ENCODE peak calls at places on chromosomes 7 and 10, in nine cellular contexts. One of them, this sample, is unnamed.

GRCh38 chr7:24722386-24723177 is 34.7 kb downstream of the GSDME start:
- DNase-seq in HT1080: no peak
- DNase-seq in stimulated activated naive CD8-positive, alpha-beta T cell treated with anti-CD3 and anti-CD28 coated beads, Interleukin-15, Interleukin-2, amounts not matched to agents 100 U/mL and 50 U/mL, for 24 hours: no peak
- DNase-seq in AG09309: no peak
- DNase-seq in GM03348: peak
- DNase-seq in T47D: peak
- DNase-seq in anterior cingulate cortex: no peak
- DNase-seq in activated T-helper 9 cell treated with anti-CD3 and anti-CD28 coated beads, Interleukin-2, amount 50 U/mL, for 16 hours: no peak
- DNase-seq in IMR-90: no peak
- DNase-seq in this sample: no peak

GRCh38 chr10:6201511-6201975 is 1.2 kb upstream of the PFKFB3 start:
- DNase-seq in HT1080: no peak
- DNase-seq in stimulated activated naive CD8-positive, alpha-beta T cell treated with anti-CD3 and anti-CD28 coated beads, Interleukin-15, Interleukin-2, amounts not matched to agents 100 U/mL and 50 U/mL, for 24 hours: peak
- DNase-seq in AG09309: peak
- DNase-seq in GM03348: peak
- DNase-seq in T47D: peak
- DNase-seq in anterior cingulate cortex: peak
- DNase-seq in activated T-helper 9 cell treated with anti-CD3 and anti-CD28 coated beads, Interleukin-2, amount 50 U/mL, for 16 hours: peak
- DNase-seq in IMR-90: peak
- DNase-seq in this sample: peak

GRCh38 chr7:90455163-90456030 is 14.0 kb upstream of the PTTG1IP2 start:
- DNase-seq in HT1080: peak
- DNase-seq in stimulated activated naive CD8-positive, alpha-beta T cell treated with anti-CD3 and anti-CD28 coated beads, Interleukin-15, Interleukin-2, amounts not matched to agents 100 U/mL and 50 U/mL, for 24 hours: no peak
- DNase-seq in AG09309: no peak
- DNase-seq in GM03348: peak
- DNase-seq in T47D: peak
- DNase-seq in anterior cingulate cortex: no peak
- DNase-seq in activated T-helper 9 cell treated with anti-CD3 and anti-CD28 coated beads, Interleukin-2, amount 50 U/mL, for 16 hours: no peak
- DNase-seq in IMR-90: peak
- DNase-seq in this sample: peak

GRCh38 chr7:31100445-31100844 is 48.3 kb downstream of the ADCYAP1R1 start:
- DNase-seq in HT1080: peak
- DNase-seq in stimulated activated naive CD8-positive, alpha-beta T cell treated with anti-CD3 and anti-CD28 coated beads, Interleukin-15, Interleukin-2, amounts not matched to agents 100 U/mL and 50 U/mL, for 24 hours: no peak
- DNase-seq in AG09309: no peak
- DNase-seq in GM03348: peak
- DNase-seq in T47D: no peak
- DNase-seq in anterior cingulate cortex: no peak
- DNase-seq in activated T-helper 9 cell treated with anti-CD3 and anti-CD28 coated beads, Interleukin-2, amount 50 U/mL, for 16 hours: no peak
- DNase-seq in IMR-90: peak
- DNase-seq in this sample: peak

GRCh38 chr10:84539244-84539643 is 210.9 kb downstream of the CCSER2 start:
- DNase-seq in HT1080: no peak
- DNase-seq in stimulated activated naive CD8-positive, alpha-beta T cell treated with anti-CD3 and anti-CD28 coated beads, Interleukin-15, Interleukin-2, amounts not matched to agents 100 U/mL and 50 U/mL, for 24 hours: no peak
- DNase-seq in AG09309: peak
- DNase-seq in GM03348: peak
- DNase-seq in T47D: no peak
- DNase-seq in anterior cingulate cortex: no peak
- DNase-seq in activated T-helper 9 cell treated with anti-CD3 and anti-CD28 coated beads, Interleukin-2, amount 50 U/mL, for 16 hours: no peak
- DNase-seq in IMR-90: peak
- DNase-seq in this sample: no peak

GRCh38 chr7:113087278-113087998 is 811 bp upstream of the GPR85 start:
- DNase-seq in HT1080: peak
- DNase-seq in stimulated activated naive CD8-positive, alpha-beta T cell treated with anti-CD3 and anti-CD28 coated beads, Interleukin-15, Interleukin-2, amounts not matched to agents 100 U/mL and 50 U/mL, for 24 hours: no peak
- DNase-seq in AG09309: peak
- DNase-seq in GM03348: peak
- DNase-seq in T47D: peak
- DNase-seq in anterior cingulate cortex: no peak
- DNase-seq in activated T-helper 9 cell treated with anti-CD3 and anti-CD28 coated beads, Interleukin-2, amount 50 U/mL, for 16 hours: no peak
- DNase-seq in IMR-90: peak
- DNase-seq in this sample: peak

GRCh38 chr7:102129636-102130370 is 156.9 kb upstream of the SH2B2 start:
- DNase-seq in HT1080: no peak
- DNase-seq in stimulated activated naive CD8-positive, alpha-beta T cell treated with anti-CD3 and anti-CD28 coated beads, Interleukin-15, Interleukin-2, amounts not matched to agents 100 U/mL and 50 U/mL, for 24 hours: no peak
- DNase-seq in AG09309: no peak
- DNase-seq in GM03348: no peak
- DNase-seq in T47D: no peak
- DNase-seq in anterior cingulate cortex: no peak
- DNase-seq in activated T-helper 9 cell treated with anti-CD3 and anti-CD28 coated beads, Interleukin-2, amount 50 U/mL, for 16 hours: no peak
- DNase-seq in IMR-90: no peak
- DNase-seq in this sample: peak

GRCh38 chr10:94274142-94274787 is 88.5 kb downstream of the NOC3L start:
- DNase-seq in HT1080: no peak
- DNase-seq in stimulated activated naive CD8-positive, alpha-beta T cell treated with anti-CD3 and anti-CD28 coated beads, Interleukin-15, Interleukin-2, amounts not matched to agents 100 U/mL and 50 U/mL, for 24 hours: no peak
- DNase-seq in AG09309: no peak
- DNase-seq in GM03348: peak
- DNase-seq in T47D: no peak
- DNase-seq in anterior cingulate cortex: no peak
- DNase-seq in activated T-helper 9 cell treated with anti-CD3 and anti-CD28 coated beads, Interleukin-2, amount 50 U/mL, for 16 hours: no peak
- DNase-seq in IMR-90: no peak
- DNase-seq in this sample: no peak

GRCh38 chr10:79324032-79324695 is 23.1 kb upstream of the PPIF start:
- DNase-seq in HT1080: no peak
- DNase-seq in stimulated activated naive CD8-positive, alpha-beta T cell treated with anti-CD3 and anti-CD28 coated beads, Interleukin-15, Interleukin-2, amounts not matched to agents 100 U/mL and 50 U/mL, for 24 hours: no peak
- DNase-seq in AG09309: no peak
- DNase-seq in GM03348: no peak
- DNase-seq in T47D: no peak
- DNase-seq in anterior cingulate cortex: no peak
- DNase-seq in activated T-helper 9 cell treated with anti-CD3 and anti-CD28 coated beads, Interleukin-2, amount 50 U/mL, for 16 hours: no peak
- DNase-seq in IMR-90: no peak
- DNase-seq in this sample: no peak

GRCh38 chr10:77049146-77049545 is 588.5 kb downstream of the KCNMA1 start:
- DNase-seq in HT1080: no peak
- DNase-seq in stimulated activated naive CD8-positive, alpha-beta T cell treated with anti-CD3 and anti-CD28 coated beads, Interleukin-15, Interleukin-2, amounts not matched to agents 100 U/mL and 50 U/mL, for 24 hours: no peak
- DNase-seq in AG09309: no peak
- DNase-seq in GM03348: no peak
- DNase-seq in T47D: no peak
- DNase-seq in anterior cingulate cortex: no peak
- DNase-seq in activated T-helper 9 cell treated with anti-CD3 and anti-CD28 coated beads, Interleukin-2, amount 50 U/mL, for 16 hours: no peak
- DNase-seq in IMR-90: no peak
- DNase-seq in this sample: no peak

GRCh38 chr10:122461367-122461728 is at the start of gene HTRA1:
- DNase-seq in HT1080: peak
- DNase-seq in stimulated activated naive CD8-positive, alpha-beta T cell treated with anti-CD3 and anti-CD28 coated beads, Interleukin-15, Interleukin-2, amounts not matched to agents 100 U/mL and 50 U/mL, for 24 hours: peak
- DNase-seq in AG09309: no peak
- DNase-seq in GM03348: peak
- DNase-seq in T47D: peak
- DNase-seq in anterior cingulate cortex: peak
- DNase-seq in activated T-helper 9 cell treated with anti-CD3 and anti-CD28 coated beads, Interleukin-2, amount 50 U/mL, for 16 hours: no peak
- DNase-seq in IMR-90: peak
- DNase-seq in this sample: peak

GRCh38 chr10:97676770-97677581 is 10.1 kb downstream of the AVPI1 start:
- DNase-seq in HT1080: peak
- DNase-seq in stimulated activated naive CD8-positive, alpha-beta T cell treated with anti-CD3 and anti-CD28 coated beads, Interleukin-15, Interleukin-2, amounts not matched to agents 100 U/mL and 50 U/mL, for 24 hours: peak
- DNase-seq in AG09309: no peak
- DNase-seq in GM03348: peak
- DNase-seq in T47D: peak
- DNase-seq in anterior cingulate cortex: no peak
- DNase-seq in activated T-helper 9 cell treated with anti-CD3 and anti-CD28 coated beads, Interleukin-2, amount 50 U/mL, for 16 hours: peak
- DNase-seq in IMR-90: peak
- DNase-seq in this sample: peak

GRCh38 chr7:4523219-4523618 is 158.9 kb upstream of the FOXK1 start:
- DNase-seq in HT1080: no peak
- DNase-seq in stimulated activated naive CD8-positive, alpha-beta T cell treated with anti-CD3 and anti-CD28 coated beads, Interleukin-15, Interleukin-2, amounts not matched to agents 100 U/mL and 50 U/mL, for 24 hours: no peak
- DNase-seq in AG09309: no peak
- DNase-seq in GM03348: no peak
- DNase-seq in T47D: no peak
- DNase-seq in anterior cingulate cortex: no peak
- DNase-seq in activated T-helper 9 cell treated with anti-CD3 and anti-CD28 coated beads, Interleukin-2, amount 50 U/mL, for 16 hours: no peak
- DNase-seq in IMR-90: no peak
- DNase-seq in this sample: no peak

GRCh38 chr7:36900988-36901710 is 176.9 kb upstream of the AOAH start:
- DNase-seq in HT1080: no peak
- DNase-seq in stimulated activated naive CD8-positive, alpha-beta T cell treated with anti-CD3 and anti-CD28 coated beads, Interleukin-15, Interleukin-2, amounts not matched to agents 100 U/mL and 50 U/mL, for 24 hours: no peak
- DNase-seq in AG09309: no peak
- DNase-seq in GM03348: no peak
- DNase-seq in T47D: no peak
- DNase-seq in anterior cingulate cortex: no peak
- DNase-seq in activated T-helper 9 cell treated with anti-CD3 and anti-CD28 coated beads, Interleukin-2, amount 50 U/mL, for 16 hours: no peak
- DNase-seq in IMR-90: no peak
- DNase-seq in this sample: no peak

GRCh38 chr7:5296015-5296621 is 13.4 kb downstream of the SLC29A4 start:
- DNase-seq in HT1080: no peak
- DNase-seq in stimulated activated naive CD8-positive, alpha-beta T cell treated with anti-CD3 and anti-CD28 coated beads, Interleukin-15, Interleukin-2, amounts not matched to agents 100 U/mL and 50 U/mL, for 24 hours: no peak
- DNase-seq in AG09309: no peak
- DNase-seq in GM03348: no peak
- DNase-seq in T47D: no peak
- DNase-seq in anterior cingulate cortex: no peak
- DNase-seq in activated T-helper 9 cell treated with anti-CD3 and anti-CD28 coated beads, Interleukin-2, amount 50 U/mL, for 16 hours: no peak
- DNase-seq in IMR-90: no peak
- DNase-seq in this sample: no peak

GRCh38 chr7:140896996-140897395 is 27.7 kb downstream of the BRAF start:
- DNase-seq in HT1080: no peak
- DNase-seq in stimulated activated naive CD8-positive, alpha-beta T cell treated with anti-CD3 and anti-CD28 coated beads, Interleukin-15, Interleukin-2, amounts not matched to agents 100 U/mL and 50 U/mL, for 24 hours: no peak
- DNase-seq in AG09309: no peak
- DNase-seq in GM03348: no peak
- DNase-seq in T47D: no peak
- DNase-seq in anterior cingulate cortex: no peak
- DNase-seq in activated T-helper 9 cell treated with anti-CD3 and anti-CD28 coated beads, Interleukin-2, amount 50 U/mL, for 16 hours: no peak
- DNase-seq in IMR-90: no peak
- DNase-seq in this sample: no peak

GRCh38 chr10:84632866-84633265 is 304.5 kb downstream of the CCSER2 start:
- DNase-seq in HT1080: peak
- DNase-seq in stimulated activated naive CD8-positive, alpha-beta T cell treated with anti-CD3 and anti-CD28 coated beads, Interleukin-15, Interleukin-2, amounts not matched to agents 100 U/mL and 50 U/mL, for 24 hours: no peak
- DNase-seq in AG09309: no peak
- DNase-seq in GM03348: no peak
- DNase-seq in T47D: no peak
- DNase-seq in anterior cingulate cortex: no peak
- DNase-seq in activated T-helper 9 cell treated with anti-CD3 and anti-CD28 coated beads, Interleukin-2, amount 50 U/mL, for 16 hours: no peak
- DNase-seq in IMR-90: no peak
- DNase-seq in this sample: no peak

GRCh38 chr10:72242675-72243074 is 26.6 kb upstream of the ASCC1 start:
- DNase-seq in HT1080: peak
- DNase-seq in stimulated activated naive CD8-positive, alpha-beta T cell treated with anti-CD3 and anti-CD28 coated beads, Interleukin-15, Interleukin-2, amounts not matched to agents 100 U/mL and 50 U/mL, for 24 hours: peak
- DNase-seq in AG09309: no peak
- DNase-seq in GM03348: no peak
- DNase-seq in T47D: no peak
- DNase-seq in anterior cingulate cortex: peak
- DNase-seq in activated T-helper 9 cell treated with anti-CD3 and anti-CD28 coated beads, Interleukin-2, amount 50 U/mL, for 16 hours: no peak
- DNase-seq in IMR-90: no peak
- DNase-seq in this sample: no peak

GRCh38 chr7:87148332-87148955 is 3.8 kb upstream of the DMTF1 start:
- DNase-seq in HT1080: peak
- DNase-seq in stimulated activated naive CD8-positive, alpha-beta T cell treated with anti-CD3 and anti-CD28 coated beads, Interleukin-15, Interleukin-2, amounts not matched to agents 100 U/mL and 50 U/mL, for 24 hours: no peak
- DNase-seq in AG09309: no peak
- DNase-seq in GM03348: peak
- DNase-seq in T47D: peak
- DNase-seq in anterior cingulate cortex: no peak
- DNase-seq in activated T-helper 9 cell treated with anti-CD3 and anti-CD28 coated beads, Interleukin-2, amount 50 U/mL, for 16 hours: no peak
- DNase-seq in IMR-90: peak
- DNase-seq in this sample: no peak

GRCh38 chr7:29239638-29240037 is 45.1 kb downstream of the CHN2 start:
- DNase-seq in HT1080: no peak
- DNase-seq in stimulated activated naive CD8-positive, alpha-beta T cell treated with anti-CD3 and anti-CD28 coated beads, Interleukin-15, Interleukin-2, amounts not matched to agents 100 U/mL and 50 U/mL, for 24 hours: peak
- DNase-seq in AG09309: no peak
- DNase-seq in GM03348: no peak
- DNase-seq in T47D: no peak
- DNase-seq in anterior cingulate cortex: no peak
- DNase-seq in activated T-helper 9 cell treated with anti-CD3 and anti-CD28 coated beads, Interleukin-2, amount 50 U/mL, for 16 hours: no peak
- DNase-seq in IMR-90: no peak
- DNase-seq in this sample: no peak

GRCh38 chr10:43420369-43421200 is 11.6 kb upstream of the HNRNPF start:
- DNase-seq in HT1080: peak
- DNase-seq in stimulated activated naive CD8-positive, alpha-beta T cell treated with anti-CD3 and anti-CD28 coated beads, Interleukin-15, Interleukin-2, amounts not matched to agents 100 U/mL and 50 U/mL, for 24 hours: peak
- DNase-seq in AG09309: no peak
- DNase-seq in GM03348: peak
- DNase-seq in T47D: peak
- DNase-seq in anterior cingulate cortex: peak
- DNase-seq in activated T-helper 9 cell treated with anti-CD3 and anti-CD28 coated beads, Interleukin-2, amount 50 U/mL, for 16 hours: peak
- DNase-seq in IMR-90: peak
- DNase-seq in this sample: peak

GRCh38 chr10:16986406-16987128 is 143.0 kb downstream of the CUBN start:
- DNase-seq in HT1080: peak
- DNase-seq in stimulated activated naive CD8-positive, alpha-beta T cell treated with anti-CD3 and anti-CD28 coated beads, Interleukin-15, Interleukin-2, amounts not matched to agents 100 U/mL and 50 U/mL, for 24 hours: no peak
- DNase-seq in AG09309: no peak
- DNase-seq in GM03348: peak
- DNase-seq in T47D: no peak
- DNase-seq in anterior cingulate cortex: no peak
- DNase-seq in activated T-helper 9 cell treated with anti-CD3 and anti-CD28 coated beads, Interleukin-2, amount 50 U/mL, for 16 hours: no peak
- DNase-seq in IMR-90: peak
- DNase-seq in this sample: peak

GRCh38 chr7:81665236-81665635 is 104.6 kb downstream of the HGF start:
- DNase-seq in HT1080: no peak
- DNase-seq in stimulated activated naive CD8-positive, alpha-beta T cell treated with anti-CD3 and anti-CD28 coated beads, Interleukin-15, Interleukin-2, amounts not matched to agents 100 U/mL and 50 U/mL, for 24 hours: no peak
- DNase-seq in AG09309: no peak
- DNase-seq in GM03348: no peak
- DNase-seq in T47D: no peak
- DNase-seq in anterior cingulate cortex: no peak
- DNase-seq in activated T-helper 9 cell treated with anti-CD3 and anti-CD28 coated beads, Interleukin-2, amount 50 U/mL, for 16 hours: no peak
- DNase-seq in IMR-90: no peak
- DNase-seq in this sample: no peak

GRCh38 chr10:128751284-128751683 is 625.1 kb upstream of the MKI67 start:
- DNase-seq in HT1080: peak
- DNase-seq in stimulated activated naive CD8-positive, alpha-beta T cell treated with anti-CD3 and anti-CD28 coated beads, Interleukin-15, Interleukin-2, amounts not matched to agents 100 U/mL and 50 U/mL, for 24 hours: no peak
- DNase-seq in AG09309: no peak
- DNase-seq in GM03348: no peak
- DNase-seq in T47D: no peak
- DNase-seq in anterior cingulate cortex: no peak
- DNase-seq in activated T-helper 9 cell treated with anti-CD3 and anti-CD28 coated beads, Interleukin-2, amount 50 U/mL, for 16 hours: no peak
- DNase-seq in IMR-90: no peak
- DNase-seq in this sample: peak

GRCh38 chr7:48938539-48938938 is 14.2 kb downstream of the CDC14C start:
- DNase-seq in HT1080: peak
- DNase-seq in stimulated activated naive CD8-positive, alpha-beta T cell treated with anti-CD3 and anti-CD28 coated beads, Interleukin-15, Interleukin-2, amounts not matched to agents 100 U/mL and 50 U/mL, for 24 hours: no peak
- DNase-seq in AG09309: no peak
- DNase-seq in GM03348: peak
- DNase-seq in T47D: no peak
- DNase-seq in anterior cingulate cortex: no peak
- DNase-seq in activated T-helper 9 cell treated with anti-CD3 and anti-CD28 coated beads, Interleukin-2, amount 50 U/mL, for 16 hours: no peak
- DNase-seq in IMR-90: no peak
- DNase-seq in this sample: no peak

GRCh38 chr10:118763202-118763988 is 8.6 kb upstream of the CACUL1 start:
- DNase-seq in HT1080: no peak
- DNase-seq in stimulated activated naive CD8-positive, alpha-beta T cell treated with anti-CD3 and anti-CD28 coated beads, Interleukin-15, Interleukin-2, amounts not matched to agents 100 U/mL and 50 U/mL, for 24 hours: no peak
- DNase-seq in AG09309: no peak
- DNase-seq in GM03348: no peak
- DNase-seq in T47D: no peak
- DNase-seq in anterior cingulate cortex: no peak
- DNase-seq in activated T-helper 9 cell treated with anti-CD3 and anti-CD28 coated beads, Interleukin-2, amount 50 U/mL, for 16 hours: no peak
- DNase-seq in IMR-90: no peak
- DNase-seq in this sample: peak

GRCh38 chr7:142870147-142870559 is 15.3 kb downstream of the EPHB6 start:
- DNase-seq in HT1080: no peak
- DNase-seq in stimulated activated naive CD8-positive, alpha-beta T cell treated with anti-CD3 and anti-CD28 coated beads, Interleukin-15, Interleukin-2, amounts not matched to agents 100 U/mL and 50 U/mL, for 24 hours: no peak
- DNase-seq in AG09309: no peak
- DNase-seq in GM03348: no peak
- DNase-seq in T47D: no peak
- DNase-seq in anterior cingulate cortex: no peak
- DNase-seq in activated T-helper 9 cell treated with anti-CD3 and anti-CD28 coated beads, Interleukin-2, amount 50 U/mL, for 16 hours: no peak
- DNase-seq in IMR-90: no peak
- DNase-seq in this sample: no peak

GRCh38 chr10:51800725-51801455 is 101.5 kb upstream of the CSTF2T start:
- DNase-seq in HT1080: no peak
- DNase-seq in stimulated activated naive CD8-positive, alpha-beta T cell treated with anti-CD3 and anti-CD28 coated beads, Interleukin-15, Interleukin-2, amounts not matched to agents 100 U/mL and 50 U/mL, for 24 hours: no peak
- DNase-seq in AG09309: no peak
- DNase-seq in GM03348: no peak
- DNase-seq in T47D: no peak
- DNase-seq in anterior cingulate cortex: no peak
- DNase-seq in activated T-helper 9 cell treated with anti-CD3 and anti-CD28 coated beads, Interleukin-2, amount 50 U/mL, for 16 hours: no peak
- DNase-seq in IMR-90: no peak
- DNase-seq in this sample: no peak

GRCh38 chr7:108415821-108416536 is 40.3 kb downstream of the NRCAM start:
- DNase-seq in HT1080: peak
- DNase-seq in stimulated activated naive CD8-positive, alpha-beta T cell treated with anti-CD3 and anti-CD28 coated beads, Interleukin-15, Interleukin-2, amounts not matched to agents 100 U/mL and 50 U/mL, for 24 hours: peak
- DNase-seq in AG09309: no peak
- DNase-seq in GM03348: peak
- DNase-seq in T47D: no peak
- DNase-seq in anterior cingulate cortex: no peak
- DNase-seq in activated T-helper 9 cell treated with anti-CD3 and anti-CD28 coated beads, Interleukin-2, amount 50 U/mL, for 16 hours: no peak
- DNase-seq in IMR-90: no peak
- DNase-seq in this sample: peak

GRCh38 chr10:27482984-27483956 is 20.8 kb upstream of the RAB18 start:
- DNase-seq in HT1080: peak
- DNase-seq in stimulated activated naive CD8-positive, alpha-beta T cell treated with anti-CD3 and anti-CD28 coated beads, Interleukin-15, Interleukin-2, amounts not matched to agents 100 U/mL and 50 U/mL, for 24 hours: no peak
- DNase-seq in AG09309: no peak
- DNase-seq in GM03348: peak
- DNase-seq in T47D: peak
- DNase-seq in anterior cingulate cortex: no peak
- DNase-seq in activated T-helper 9 cell treated with anti-CD3 and anti-CD28 coated beads, Interleukin-2, amount 50 U/mL, for 16 hours: no peak
- DNase-seq in IMR-90: peak
- DNase-seq in this sample: no peak

GRCh38 chr10:69969961-69970360 is 82.7 kb upstream of the MACROH2A2 start:
- DNase-seq in HT1080: no peak
- DNase-seq in stimulated activated naive CD8-positive, alpha-beta T cell treated with anti-CD3 and anti-CD28 coated beads, Interleukin-15, Interleukin-2, amounts not matched to agents 100 U/mL and 50 U/mL, for 24 hours: no peak
- DNase-seq in AG09309: no peak
- DNase-seq in GM03348: no peak
- DNase-seq in T47D: no peak
- DNase-seq in anterior cingulate cortex: no peak
- DNase-seq in activated T-helper 9 cell treated with anti-CD3 and anti-CD28 coated beads, Interleukin-2, amount 50 U/mL, for 16 hours: no peak
- DNase-seq in IMR-90: no peak
- DNase-seq in this sample: no peak

This sample was measured in RCC 7860.